ENCODE peak calls at places on chromosomes 13 and 19, in five cellular contexts. U is AG04450, N is BJ, E is fibroblast of mammary gland, W is body of pancreas. H is an unnamed sample.

GRCh38 chr19:47430041-47430802 is 10.9 kb upstream of the MEIS3 start:
- DNase-seq in U (no peak), N (no peak), E (peak), W (peak), H (peak)

GRCh38 chr19:48913114-48913513 is 13.0 kb downstream of the NUCB1 start:
- DNase-seq in U (no peak), N (no peak), E (no peak), W (no peak), H (no peak)

GRCh38 chr19:51480590-51480989 is 2.3 kb downstream of the CEACAM18 start:
- DNase-seq in U (no peak), N (no peak), E (no peak), W (no peak), H (peak)

GRCh38 chr19:35955881-35956634 is 19.9 kb downstream of the LRFN3 start:
- DNase-seq in U (no peak), N (no peak), E (no peak), W (no peak), H (no peak)

GRCh38 chr19:681029-681626 is 4.9 kb downstream of the FSTL3 start:
- DNase-seq in U (no peak), N (no peak), E (no peak), W (peak), H (no peak)

GRCh38 chr19:10086032-10086903 is at the start of gene SHFL:
- DNase-seq in U (no peak), N (no peak), E (peak), W (peak), H (peak)

GRCh38 chr19:10644351-10645007 is 9.7 kb upstream of the ILF3 start:
- DNase-seq in U (peak), N (no peak), E (peak), W (peak), H (peak)

GRCh38 chr19:45243144-45243732 is 2.0 kb downstream of the EXOC3L2 start:
- DNase-seq in U (no peak), N (no peak), E (no peak), W (no peak), H (no peak)

GRCh38 chr19:35717665-35718344 is at the start of gene KMT2B:
- DNase-seq in U (no peak), N (peak), E (no peak), W (no peak), H (no peak)

GRCh38 chr19:49496574-49497008 is 357 bp downstream of the RPS11 start:
- DNase-seq in U (no peak), N (no peak), E (no peak), W (no peak), H (no peak)

GRCh38 chr13:49488563-49488962 is 7.2 kb upstream of the PHF11 start:
- DNase-seq in U (no peak), N (no peak), E (no peak), W (no peak), H (no peak)

GRCh38 chr13:110536006-110536693 is 25.4 kb downstream of the RAB20 start:
- DNase-seq in U (no peak), N (no peak), E (no peak), W (peak), H (no peak)

GRCh38 chr13:110539894-110540293 is 21.6 kb downstream of the RAB20 start:
- DNase-seq in U (no peak), N (no peak), E (no peak), W (no peak), H (no peak)

GRCh38 chr13:110535526-110535925 is 26.0 kb downstream of the RAB20 start:
- DNase-seq in U (no peak), N (no peak), E (no peak), W (no peak), H (no peak)

GRCh38 chr13:110538632-110539031 is 22.9 kb downstream of the RAB20 start:
- DNase-seq in U (no peak), N (no peak), E (peak), W (peak), H (peak)

DNA sequence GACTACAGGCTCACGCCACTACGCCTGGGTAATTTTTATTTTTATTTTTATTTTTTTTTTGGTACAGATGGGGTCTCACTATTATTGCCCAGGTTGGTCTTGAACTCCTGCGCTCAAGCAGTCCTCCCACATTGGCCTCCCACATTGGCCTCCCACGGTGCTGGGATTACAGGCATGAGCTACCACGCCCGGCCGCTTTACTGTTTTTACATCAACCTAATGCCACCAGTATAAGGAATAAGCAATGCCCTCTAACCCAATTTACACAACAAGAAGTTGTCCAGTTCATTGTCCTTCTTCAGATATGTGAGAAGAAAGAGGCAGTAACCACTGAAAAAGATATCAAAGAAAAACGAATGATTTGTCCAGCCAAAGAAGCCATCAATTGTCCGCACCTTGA is 24.4 kb downstream of the RAB20 start:
- DNase-seq in U (no peak), N (no peak), E (no peak), W (no peak), H (no peak)
- TF ChIP-seq CTCF in U (no peak), N (no peak), E (no peak), W (no peak), H (no peak)

GRCh38 chr13:41013834-41014233 is 5.3 kb downstream of the ELF1 start:
- DNase-seq in U (no peak), N (no peak), E (no peak), W (no peak), H (no peak)

GRCh38 chr13:41017744-41018582 is 1.2 kb downstream of the ELF1 start:
- DNase-seq in U (no peak), N (no peak), E (no peak), W (no peak), H (no peak)

GRCh38 chr13:41018583-41018909 is 570 bp downstream of the ELF1 start:
- DNase-seq in U (no peak), N (no peak), E (no peak), W (no peak), H (no peak)

GRCh38 chr13:41017153-41017552 is 2.0 kb downstream of the ELF1 start:
- DNase-seq in U (no peak), N (no peak), E (no peak), W (peak), H (no peak)

DNA sequence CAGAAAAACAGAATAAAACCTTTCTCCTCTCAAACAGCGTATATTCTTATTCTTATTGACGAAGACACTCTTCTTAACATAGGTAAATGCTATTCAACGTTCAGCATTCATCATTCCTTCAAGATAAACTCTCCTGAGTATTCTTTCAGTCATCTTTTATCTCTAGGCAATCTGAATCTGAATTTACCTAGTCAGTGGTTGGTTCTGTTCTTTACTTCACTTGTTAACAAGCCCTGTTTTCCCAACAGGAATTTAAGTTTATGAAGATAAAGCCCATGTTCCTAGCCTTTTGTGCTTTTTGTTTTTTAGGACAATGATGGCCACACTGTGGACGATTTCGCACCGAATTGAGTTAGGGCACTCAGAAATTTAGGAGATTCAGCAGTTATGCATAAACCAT is 3.2 kb downstream of the ELF1 start:
- DNase-seq in U (no peak), N (no peak), E (no peak), W (no peak), H (no peak)
- H3K4me3 ChIP-seq in U (no peak), N (no peak), E (no peak), W (no peak), H (no peak)

GRCh38 chr19:3599776-3600183 is 6.9 kb downstream of the TBXA2R start:
- DNase-seq in U (no peak), N (no peak), E (no peak), W (no peak), H (no peak)
- TF ChIP-seq CTCF in U (no peak), N (peak), E (no peak), W (no peak), H (peak)

GRCh38 chr13:52767949-52768516 is 28.4 kb upstream of the CNMD start:
- DNase-seq in U (no peak), N (no peak), E (no peak), W (no peak), H (no peak)

GRCh38 chr13:52760078-52760477 is 20.5 kb upstream of the CNMD start:
- DNase-seq in U (no peak), N (no peak), E (no peak), W (no peak), H (no peak)

DNA sequence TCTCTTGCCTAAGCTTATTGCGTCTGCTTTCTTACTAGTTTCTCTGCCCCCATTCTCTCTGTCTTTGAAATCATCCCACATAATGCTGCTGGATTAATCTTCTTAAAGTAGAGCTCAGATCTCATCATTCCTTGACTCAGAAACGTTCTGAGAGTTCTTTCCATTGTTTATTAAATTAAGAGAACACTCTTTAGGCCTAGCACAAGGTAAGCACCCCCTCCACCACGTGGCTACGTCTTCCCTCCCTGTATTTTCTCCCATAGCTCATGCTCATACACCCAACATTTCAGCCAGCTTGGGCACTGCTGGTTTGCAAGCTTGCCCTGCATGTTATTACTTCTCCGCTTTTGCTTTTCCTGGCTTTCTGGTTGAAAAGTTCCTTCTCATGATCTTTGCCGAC is 26.4 kb upstream of the CNMD start:
- DNase-seq in U (no peak), N (no peak), E (no peak), W (no peak), H (no peak)
- H3K4me3 ChIP-seq in U (no peak), N (no peak), E (no peak), W (no peak), H (no peak)

H was measured in fibroblast of pulmonary artery.